ENCODE peak calls at places on chromosomes 16 and 17, in four cellular contexts. X is K562, S is transverse colon, B is sigmoid colon. O is an unnamed sample.

GRCh38 chr17:3879181-3879580 is 13.7 kb downstream of the CAMKK1 start:
- DNase-seq in B (no peak), X (no peak), S (no peak), O (no peak)

GRCh38 chr16:60064026-60064425 is 1329.9 kb upstream of the GOT2 start:
- DNase-seq in B (no peak), S (no peak), X (no peak), O (no peak)

GRCh38 chr17:77460514-77461046 is 319.8 kb downstream of the SEC14L1 start:
- DNase-seq in X (peak), B (no peak), S (no peak), O (peak)

GRCh38 chr16:3076577-3076976 is 11.1 kb downstream of the IL32 start:
- DNase-seq in S (no peak), B (no peak), X (no peak), O (no peak)

GRCh38 chr17:39283896-39284295 is 58.2 kb upstream of the STAC2 start:
- DNase-seq in X (no peak), B (no peak), S (no peak), O (no peak)

GRCh38 chr16:81190667-81191066 is 47.8 kb upstream of the BCO1 start:
- DNase-seq in X (peak), B (no peak), S (no peak), O (no peak)

GRCh38 chr16:11389083-11389482 is 43.8 kb downstream of the RMI2 start:
- DNase-seq in S (no peak), X (no peak), B (no peak), O (no peak)

GRCh38 chr16:62829615-62830014 is 793.4 kb upstream of the CDH8 start:
- DNase-seq in S (no peak), X (no peak), B (no peak), O (no peak)

GRCh38 chr16:8874388-8874787 is 5.6 kb upstream of the CARHSP1 start:
- DNase-seq in B (no peak), X (no peak), S (no peak), O (no peak)

GRCh38 chr17:60145006-60145935 is 4.5 kb upstream of the CA4 start:
- DNase-seq in X (no peak), B (no peak), S (no peak), O (no peak)

GRCh38 chr17:60139438-60140285 is 10.1 kb upstream of the CA4 start:
- DNase-seq in B (peak), S (peak), X (peak), O (no peak)

GRCh38 chr17:60146206-60146605 is 3.6 kb upstream of the CA4 start:
- DNase-seq in S (no peak), X (no peak), B (no peak), O (no peak)

GRCh38 chr17:60141111-60142018 is 8.4 kb upstream of the CA4 start:
- DNase-seq in X (no peak), B (no peak), S (no peak), O (peak)

DNA sequence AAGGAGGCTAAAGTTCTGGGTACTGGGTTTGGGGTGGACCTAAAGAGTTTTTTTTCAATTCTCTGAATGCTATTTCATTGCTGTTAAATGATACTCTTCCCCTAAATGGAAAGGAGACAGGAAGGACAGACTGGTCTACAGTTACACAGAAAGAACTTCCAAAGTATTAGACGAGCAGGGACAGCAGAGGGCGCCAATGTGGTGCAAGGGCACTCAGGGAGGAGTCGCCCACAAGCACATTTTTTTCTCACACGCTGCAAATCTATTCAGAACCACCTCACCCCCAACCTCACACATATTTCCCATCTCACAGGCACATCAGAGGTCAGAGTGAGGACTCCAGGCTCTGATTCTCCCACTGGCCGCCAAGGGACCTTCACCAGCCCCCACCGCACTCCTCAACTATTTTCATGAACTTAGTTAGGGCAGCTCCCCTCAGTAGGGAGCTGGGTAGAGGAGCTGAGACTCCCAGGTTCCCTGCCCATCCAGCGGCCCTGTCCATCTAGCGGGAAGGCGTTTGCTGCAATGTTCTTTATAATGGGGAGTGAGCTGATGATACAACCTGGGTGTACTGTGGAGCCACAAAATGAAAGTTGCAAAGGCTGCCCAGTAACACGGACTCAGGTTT is 6.8 kb upstream of the CA4 start:
- DNase-seq in X (peak), B (peak), S (peak), O (peak)
- TF ChIP-seq CTCF in X (peak), B (no peak), S (peak), O (peak)

GRCh38 chr17:78793415-78793814 is 11.3 kb upstream of the CYTH1 start:
- DNase-seq in X (no peak), S (no peak), B (no peak), O (no peak)

GRCh38 chr17:78794399-78794798 is 12.3 kb upstream of the CYTH1 start:
- DNase-seq in S (no peak), X (no peak), B (no peak), O (no peak)

GRCh38 chr17:78793968-78794367 is 11.9 kb upstream of the CYTH1 start:
- DNase-seq in X (no peak), S (no peak), B (no peak), O (no peak)

GRCh38 chr17:78790552-78790951 is 8.5 kb upstream of the CYTH1 start:
- DNase-seq in X (no peak), S (no peak), B (no peak), O (no peak)

GRCh38 chr17:78791840-78792709 is 10.0 kb upstream of the CYTH1 start:
- DNase-seq in B (no peak), S (no peak), X (no peak), O (no peak)
- H3K27ac ChIP-seq in B (peak), S (no peak), X (no peak), O (no peak)

GRCh38 chr17:8881606-8882005 is 14.1 kb upstream of the PIK3R6 start:
- DNase-seq in B (no peak), X (no peak), S (no peak), O (no peak)
- TF ChIP-seq POLR2AphosphoS5 in B (no peak), X (no peak), S (no peak), O (no peak)

GRCh38 chr17:16456770-16457316 is 35.1 kb downstream of the LRRC75A start:
- DNase-seq in B (no peak), X (no peak), S (no peak), O (no peak)

GRCh38 chr17:16455997-16456769 is 35.8 kb downstream of the LRRC75A start:
- DNase-seq in S (no peak), B (no peak), X (no peak), O (no peak)

GRCh38 chr17:16450028-16450427 is 34.7 kb downstream of the TRPV2 start:
- DNase-seq in X (no peak), S (no peak), B (no peak), O (no peak)

GRCh38 chr17:16449121-16449570 is 33.8 kb downstream of the TRPV2 start:
- DNase-seq in X (no peak), B (no peak), S (no peak), O (no peak)

GRCh38 chr17:16453493-16453851 is 38.1 kb downstream of the TRPV2 start:
- DNase-seq in B (no peak), X (no peak), S (no peak), O (no peak)
- TF ChIP-seq CTCF in B (no peak), X (no peak), S (no peak), O (no peak)

GRCh38 chr17:9859781-9860180 is 34.1 kb downstream of the GLP2R start:
- DNase-seq in B (no peak), S (no peak), X (no peak), O (no peak)

GRCh38 chr17:9850151-9850550 is 24.4 kb downstream of the GLP2R start:
- DNase-seq in X (no peak), S (no peak), B (no peak), O (no peak)

DNA sequence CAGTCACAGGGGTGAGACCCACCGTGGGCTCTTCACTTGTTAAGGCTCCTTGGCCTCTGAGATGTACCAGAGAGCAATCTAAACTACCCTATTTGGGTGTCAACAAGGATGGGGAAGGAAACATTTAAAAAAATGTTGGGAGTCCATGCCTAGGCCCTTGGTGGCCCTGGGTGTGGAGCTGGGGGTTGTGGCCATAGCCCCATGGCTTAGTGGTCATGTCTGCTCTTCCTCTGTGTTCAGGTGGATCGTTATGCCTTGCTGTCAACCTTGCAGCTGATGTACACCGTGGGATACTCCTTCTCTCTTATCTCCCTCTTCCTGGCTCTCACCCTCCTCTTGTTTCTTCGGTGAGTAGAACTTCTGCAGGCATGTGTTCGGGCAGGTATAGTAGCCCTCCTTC is 28.5 kb downstream of the GLP2R start:
- DNase-seq in X (no peak), B (no peak), S (no peak), O (no peak)
- H3K27ac ChIP-seq in X (no peak), B (no peak), S (no peak), O (no peak)

DNA sequence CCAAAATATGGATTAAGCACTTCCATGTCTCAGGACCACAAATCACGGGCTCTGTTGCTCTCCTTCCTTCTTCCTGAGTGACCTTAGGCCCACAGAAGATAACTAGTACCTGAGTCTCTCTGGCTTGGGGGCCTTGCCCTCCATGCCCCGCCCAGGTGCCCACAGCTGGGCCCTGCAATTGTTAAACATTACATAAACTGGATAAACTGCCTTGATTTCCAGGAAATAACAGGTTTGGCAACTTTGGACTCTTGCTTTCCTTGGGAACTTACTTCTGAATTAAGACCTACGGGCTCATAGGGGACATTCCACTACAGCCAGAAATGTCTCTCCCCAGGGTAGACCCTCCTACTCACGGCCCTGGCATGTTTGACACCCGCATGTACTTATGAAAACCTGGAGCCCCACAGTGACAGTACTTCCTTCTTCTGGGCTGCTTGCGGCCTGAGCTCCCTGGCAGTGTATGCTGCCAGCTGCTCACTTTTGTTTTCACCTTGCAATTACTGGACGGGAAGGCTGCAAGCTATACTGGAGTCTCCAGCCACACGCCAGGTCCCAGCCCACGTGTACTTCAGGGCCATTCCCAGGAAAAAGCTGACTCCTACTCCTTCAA is 2.3 kb upstream of the UBALD2 start:
- DNase-seq in B (no peak), S (peak), X (no peak), O (peak)
- TF ChIP-seq POLR2AphosphoS5 in B (no peak), S (peak), X (no peak), O (peak)

DNA sequence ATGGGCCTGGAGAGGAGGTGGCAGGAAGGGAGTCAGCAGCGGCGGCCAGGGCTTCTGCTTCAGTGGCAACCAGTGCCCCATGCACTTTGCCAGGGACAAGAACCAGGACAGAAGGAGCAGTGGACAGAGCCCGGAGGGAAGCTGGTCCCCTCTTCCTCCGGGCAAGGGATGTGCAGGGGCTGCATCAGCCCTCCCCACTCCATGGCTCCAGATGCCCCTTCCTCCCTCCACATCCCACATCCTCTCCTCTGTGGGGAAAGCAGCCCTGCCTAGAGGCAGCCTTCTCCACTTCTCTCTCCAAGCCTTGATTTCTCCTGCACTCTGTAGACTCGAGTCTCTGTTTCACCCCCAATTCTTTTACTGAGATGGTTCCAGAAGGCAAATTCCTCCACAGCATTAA is 50.4 kb downstream of the AIPL1 start:
- DNase-seq in X (no peak), B (no peak), S (no peak), O (no peak)
- TF ChIP-seq CTCF in X (no peak), B (no peak), S (no peak), O (no peak)

GRCh38 chr16:16007743-16008111 is 58.3 kb downstream of the ABCC1 start:
- DNase-seq in B (no peak), X (no peak), S (peak), O (peak)
- H3K27ac ChIP-seq in B (peak), X (peak), S (peak), O (peak)

DNA sequence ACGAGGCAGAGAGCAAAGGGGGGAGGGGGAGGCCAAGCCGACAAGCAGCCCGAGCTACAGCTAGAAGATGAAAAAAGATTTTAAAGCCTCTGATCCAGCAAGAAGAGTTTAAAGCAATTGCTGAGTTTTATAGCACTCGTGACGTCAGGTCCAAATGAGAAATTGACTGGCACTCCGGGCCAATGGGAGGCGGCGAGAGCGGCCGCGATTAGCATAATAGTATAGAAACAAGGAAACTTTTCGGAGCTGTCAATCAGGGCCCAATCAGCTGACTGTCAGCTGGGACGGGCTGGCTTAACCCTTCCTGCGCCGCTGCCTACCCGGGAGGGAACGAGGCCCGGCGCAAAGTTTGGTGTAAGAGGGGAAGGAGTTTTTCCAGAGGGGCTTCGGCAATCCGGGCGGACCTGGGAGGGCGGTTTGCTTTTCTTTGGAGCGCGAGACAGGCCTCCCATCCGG is at the start of gene MAF:
- DNase-seq in B (peak), X (peak), S (peak), O (no peak)
- TF ChIP-seq POLR2AphosphoS5 in B (peak), X (no peak), S (peak), O (no peak)